ENCODE peak calls at places on chromosomes 3 and 15, in eight cellular contexts. G is suprapubic skin; L is CD8-positive, alpha-beta T cell; S is pancreas; X is H7; D is spleen; N is DND-41; P is hepatocyte. H is an unnamed sample. For H3K27me3, the result is how much of the 10 kb centered on the place peaks cover.

GRCh38 chr3:52439426-52440248 is 5.3 kb downstream of the SEMA3G start:
- DNase-seq in G (no peak), L (no peak), S (no peak), X (peak), D (peak), N (no peak), P (peak), H (no peak)

GRCh38 chr15:25679964-25680658 is 183.0 kb downstream of the ATP10A start:
- DNase-seq in G (no peak), L (no peak), S (no peak), X (no peak), D (no peak), N (no peak), P (no peak), H (no peak)

GRCh38 chr3:68771683-68772082 is 160.7 kb downstream of the TAFA4 start:
- DNase-seq in G (no peak), L (no peak), S (no peak), X (no peak), D (no peak), N (no peak), P (no peak), H (no peak)

GRCh38 chr15:89971592-89971997 is 29.5 kb upstream of the ZNF710 start:
- DNase-seq in G (peak), L (peak), S (peak), X (peak), D (no peak), N (peak), P (peak), H (peak)

GRCh38 chr3:69962053-69962452 is 37.5 kb upstream of the SAMMSON start:
- DNase-seq in G (no peak), L (no peak), S (no peak), X (no peak), D (no peak), N (no peak), P (no peak), H (no peak)

GRCh38 chr3:186790261-186790981 is 7.0 kb downstream of the EIF4A2 start:
- DNase-seq in G (no peak), L (no peak), S (no peak), X (no peak), D (no peak), N (peak), P (no peak), H (no peak)

GRCh38 chr3:65436580-65436979 is 602.1 kb downstream of the MAGI1 start:
- DNase-seq in G (no peak), L (no peak), S (no peak), X (no peak), D (no peak), N (no peak), P (peak), H (no peak)

GRCh38 chr3:42544492-42545283 is 37.1 kb downstream of the SEC22C start:
- DNase-seq in G (no peak), L (no peak), S (peak), X (peak), D (no peak), N (no peak), P (peak), H (no peak)

GRCh38 chr3:27985369-27986035 is 255.9 kb upstream of the CMC1 start:
- DNase-seq in G (no peak), L (no peak), S (no peak), X (no peak), D (no peak), N (no peak), P (no peak), H (no peak)

GRCh38 chr3:154791611-154792010 is 288.5 kb upstream of the MME start:
- DNase-seq in G (no peak), L (no peak), S (no peak), X (no peak), D (no peak), N (no peak), P (no peak), H (no peak)

GRCh38 chr3:171860830-171861535 is 17.8 kb downstream of the TMEM212 start:
- DNase-seq in G (no peak), L (no peak), S (no peak), X (no peak), D (no peak), N (no peak), P (no peak), H (no peak)

GRCh38 chr3:108159128-108159527 is 63.1 kb downstream of the IFT57 start:
- DNase-seq in G (no peak), L (no peak), S (no peak), X (no peak), D (no peak), N (no peak), P (no peak), H (no peak)

GRCh38 chr15:59300618-59301139 is 72.0 kb downstream of the MYO1E start:
- DNase-seq in G (no peak), L (no peak), S (no peak), X (no peak), D (no peak), N (no peak), P (no peak), H (no peak)

GRCh38 chr3:72259755-72260589 is 475.0 kb upstream of the PROK2 start:
- DNase-seq in G (no peak), L (no peak), S (no peak), X (no peak), D (no peak), N (no peak), P (no peak), H (no peak)

GRCh38 chr15:63288342-63288741 is 10.9 kb downstream of the APH1B start:
- DNase-seq in G (no peak), L (no peak), S (no peak), X (no peak), D (no peak), N (no peak), P (no peak), H (no peak)

GRCh38 chr3:42263354-42264346 is 2.3 kb downstream of the CCK start:
- DNase-seq in G (no peak), L (no peak), S (no peak), X (peak), D (peak), N (no peak), P (peak), H (no peak)

GRCh38 chr3:71652786-71653419 is 69.4 kb upstream of the FOXP1 start:
- DNase-seq in G (no peak), L (no peak), S (peak), X (peak), D (no peak), N (peak), P (peak), H (no peak)

GRCh38 chr15:74723754-74724334 is 1.5 kb downstream of the CYP1A1 start:
- DNase-seq in G (no peak), L (no peak), S (no peak), X (peak), D (no peak), N (no peak), P (peak), H (no peak)

GRCh38 chr3:188486126-188486525 is 332.2 kb downstream of the LPP start:
- DNase-seq in G (no peak), L (no peak), S (no peak), X (no peak), D (no peak), N (no peak), P (no peak), H (no peak)

GRCh38 chr3:50121416-50122032 is 32.8 kb downstream of the RBM5 start:
- DNase-seq in G (peak), L (peak), S (peak), X (peak), D (peak), N (peak), P (peak), H (peak)

DNA sequence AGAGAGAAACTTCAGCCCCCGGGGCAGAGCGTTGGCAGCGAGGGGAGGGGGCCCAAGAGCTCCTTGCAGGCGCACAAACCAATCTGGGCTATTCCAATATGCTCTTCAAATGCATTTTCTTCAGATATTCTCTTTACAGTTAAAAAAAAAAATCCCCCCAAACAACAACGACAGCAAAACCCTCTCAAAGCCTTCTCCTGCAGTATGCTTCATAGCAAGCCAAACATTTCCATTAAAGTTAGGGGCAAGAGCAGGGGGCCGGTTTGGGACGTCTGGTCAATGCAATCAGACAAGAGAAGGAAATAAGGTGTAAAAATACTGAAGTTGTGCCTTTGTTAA is 237 bp upstream of the CTXND1 start:
- DNase-seq in G (no peak), L (no peak), S (no peak), X (no peak), D (no peak), N (no peak), P (no peak), H (no peak)
- H3K27me3 ChIP-seq in G (half or more), L (under half), S (under half), X (under half), D (under half), N (under half), P (half or more), H (half or more)

GRCh38 chr15:73049564-73050215 is 2.6 kb upstream of the NEO1 start:
- DNase-seq in G (no peak), L (no peak), S (no peak), X (no peak), D (no peak), N (no peak), P (no peak), H (no peak)
- H3K27me3 ChIP-seq in G (under half), L (under half), S (under half), X (under half), D (under half), N (under half), P (under half), H (under half)

GRCh38 chr15:83283813-83284562 is 476 bp downstream of the BNC1 start:
- DNase-seq in G (no peak), L (no peak), S (no peak), X (peak), D (no peak), N (no peak), P (peak), H (no peak)

GRCh38 chr15:83285979-83286553 is 1.6 kb upstream of the BNC1 start:
- DNase-seq in G (no peak), L (no peak), S (no peak), X (no peak), D (no peak), N (no peak), P (peak), H (no peak)

GRCh38 chr15:83284563-83285283 is at the start of gene BNC1:
- DNase-seq in G (no peak), L (no peak), S (no peak), X (peak), D (no peak), N (no peak), P (peak), H (no peak)

GRCh38 chr15:83287541-83288027 is 3.1 kb upstream of the BNC1 start:
- DNase-seq in G (no peak), L (no peak), S (no peak), X (no peak), D (no peak), N (no peak), P (no peak), H (no peak)

GRCh38 chr15:83285284-83285978 is 967 bp upstream of the BNC1 start:
- DNase-seq in G (no peak), L (no peak), S (no peak), X (peak), D (no peak), N (no peak), P (no peak), H (no peak)
- H3K27me3 ChIP-seq in G (under half), L (under half), S (under half), X (under half), D (half or more), N (under half), P (half or more), H (half or more)

DNA sequence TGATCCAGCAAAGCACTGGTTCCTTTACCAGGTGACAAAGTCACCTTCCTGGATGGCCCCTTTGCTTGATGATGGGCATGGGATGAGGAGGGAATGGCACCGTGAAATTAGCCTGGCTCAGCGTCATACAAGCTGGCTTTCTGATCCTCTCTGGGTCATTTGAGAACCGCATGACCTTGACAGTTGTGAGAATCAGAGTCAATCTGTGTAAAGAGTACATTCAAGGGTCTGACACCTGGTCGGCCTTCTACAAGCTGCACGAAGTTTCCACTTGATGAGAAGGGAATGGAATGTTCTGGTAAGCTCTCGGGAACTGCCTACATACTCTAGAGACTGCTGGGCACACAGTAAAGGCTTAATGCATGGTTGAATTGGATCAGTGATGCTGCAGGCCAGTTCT is 319.8 kb upstream of the TLE3 start:
- DNase-seq in G (peak), L (no peak), S (no peak), X (no peak), D (no peak), N (no peak), P (no peak), H (no peak)
- H3K27me3 ChIP-seq in G (under half), L (under half), S (under half), X (under half), D (under half), N (under half), P (under half), H (under half)

DNA sequence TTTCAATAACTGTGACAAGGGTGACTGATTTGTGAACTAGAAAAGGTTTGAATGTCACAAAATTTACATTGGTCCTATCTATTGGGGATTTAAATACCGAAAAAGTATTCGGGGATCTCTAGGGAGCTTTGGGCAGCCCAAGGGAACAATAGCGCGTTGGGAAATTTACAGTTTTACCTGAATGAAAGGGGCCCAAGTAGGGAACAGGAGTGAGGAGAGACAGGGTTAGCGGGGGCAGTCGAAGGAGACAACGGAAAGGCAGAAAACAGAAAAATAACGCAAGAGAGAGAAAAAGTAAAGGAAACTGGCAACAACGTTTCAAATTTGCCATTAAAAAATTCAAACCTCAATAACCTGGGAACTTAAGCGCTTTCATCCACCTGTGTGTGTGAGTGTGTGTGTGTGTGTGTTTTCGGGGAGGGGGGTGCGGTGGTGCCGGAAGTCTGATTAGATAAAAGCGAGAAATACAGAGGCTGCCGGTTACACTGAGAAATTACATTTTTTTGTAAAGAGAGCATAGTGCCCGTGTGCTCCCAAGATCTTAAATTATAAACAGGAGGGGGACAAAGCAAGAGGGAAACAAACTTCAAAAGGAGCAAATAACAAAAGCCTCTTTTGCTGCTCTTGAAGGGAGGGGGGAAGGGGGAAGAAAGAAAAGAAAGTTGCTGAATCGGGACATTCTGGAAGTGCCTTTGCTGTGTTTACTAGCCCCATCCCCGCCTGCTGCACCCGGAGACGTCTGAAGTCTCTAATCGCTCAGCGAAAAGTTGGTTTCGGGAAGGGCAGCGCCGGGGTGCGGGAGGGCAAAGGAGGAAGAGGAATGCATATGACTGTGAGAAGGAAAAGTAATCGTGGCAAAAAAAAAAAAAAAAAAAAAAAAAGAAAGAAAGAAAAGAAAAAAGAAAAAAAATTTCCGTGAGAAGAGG is 722 bp upstream of the ZIC1 start:
- DNase-seq in G (no peak), L (no peak), S (no peak), X (peak), D (no peak), N (no peak), P (no peak), H (no peak)
- H3K27me3 ChIP-seq in G (half or more), L (under half), S (under half), X (half or more), D (half or more), N (under half), P (half or more), H (half or more)